ENCODE peak calls at places on chromosomes 4 and X, in four cellular contexts. B is IMR-90, E is endodermal cell, R is esophagus squamous epithelium. A is an unnamed sample. For H3K4me1, the result is how much of the 10 kb centered on the place peaks cover.

GRCh38 chr4:76090241-76090691 is 15.8 kb downstream of the ART3 start:
- DNase-seq in B (peak), E (no peak), R (no peak), A (no peak)

GRCh38 chr4:54553001-54553400 is 104.8 kb upstream of the KIT start:
- DNase-seq in B (peak), E (no peak), R (no peak), A (no peak)

GRCh38 chr4:72767903-72768817 is 199.1 kb upstream of the ADAMTS3 start:
- DNase-seq in B (peak), E (no peak), R (no peak), A (no peak)

GRCh38 chrX:69125094-69125493 is 40.2 kb downstream of the PJA1 start:
- DNase-seq in B (no peak), E (no peak), R (no peak), A (no peak)

GRCh38 chr4:106149026-106149425 is 167.0 kb downstream of the TBCK start:
- DNase-seq in B (no peak), E (no peak), R (no peak), A (no peak)

GRCh38 chrX:107704181-107704580 is 71.4 kb downstream of the TSC22D3 start:
- DNase-seq in B (no peak), E (peak), R (no peak), A (no peak)

GRCh38 chr4:98568896-98569663 is 89.3 kb downstream of the TSPAN5 start:
- DNase-seq in B (no peak), E (no peak), R (no peak), A (no peak)

GRCh38 chr4:164056426-164057142 is 562.1 kb downstream of the TMA16 start:
- DNase-seq in B (no peak), E (no peak), R (no peak), A (no peak)

GRCh38 chr4:109557433-109557832 is 2.6 kb upstream of the MCUB start:
- DNase-seq in B (no peak), E (no peak), R (no peak), A (no peak)

GRCh38 chr4:140448830-140449229 is 21.4 kb upstream of the CLGN start:
- DNase-seq in B (no peak), E (no peak), R (no peak), A (no peak)

GRCh38 chr4:2256781-2257191 is 5.1 kb downstream of the MXD4 start:
- DNase-seq in B (no peak), E (peak), R (no peak), A (no peak)
- H3K4me1 ChIP-seq in B (under half), E (under half), R (half or more), A (under half)

GRCh38 chr4:78065514-78066192 is 8.5 kb downstream of the FRAS1 start:
- DNase-seq in B (no peak), E (no peak), R (no peak), A (no peak)

GRCh38 chr4:78058591-78059523 is 1.7 kb downstream of the FRAS1 start:
- DNase-seq in B (no peak), E (peak), R (no peak), A (no peak)

GRCh38 chr4:78059938-78060337 is 2.8 kb downstream of the FRAS1 start:
- DNase-seq in B (no peak), E (no peak), R (no peak), A (no peak)

GRCh38 chr4:78059524-78059889 is 2.4 kb downstream of the FRAS1 start:
- DNase-seq in B (peak), E (peak), R (no peak), A (no peak)

GRCh38 chr4:78061939-78062603 is 4.9 kb downstream of the FRAS1 start:
- DNase-seq in B (no peak), E (no peak), R (no peak), A (no peak)
- H3K4me1 ChIP-seq in B (under half), E (under half), R (under half), A (under half)

DNA sequence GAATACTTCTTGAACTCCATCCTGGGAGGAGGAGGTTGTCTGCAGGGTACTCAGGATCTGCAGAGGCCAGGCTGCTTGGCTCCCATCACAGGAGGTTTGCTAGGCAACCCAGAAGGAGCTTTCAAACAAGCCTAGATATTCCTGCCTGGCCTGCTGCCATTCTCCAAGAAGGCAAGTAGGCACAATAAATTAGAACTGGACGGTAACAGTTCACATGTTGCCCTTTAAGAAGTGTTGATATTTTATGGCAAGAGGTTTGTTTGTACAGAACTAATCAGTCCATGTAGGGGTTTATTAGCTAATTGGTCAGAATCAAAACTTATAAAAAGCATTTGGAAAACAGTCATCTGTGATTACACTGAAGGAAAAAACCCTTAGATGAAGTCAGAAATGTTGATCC is 39.3 kb downstream of the SYNPO2 start:
- DNase-seq in B (no peak), E (no peak), R (no peak), A (no peak)
- H3K4me1 ChIP-seq in B (under half), E (under half), R (under half), A (under half)

GRCh38 chr4:15688056-15688455 is 6.4 kb downstream of the FAM200B start:
- DNase-seq in B (no peak), E (no peak), R (no peak), A (no peak)

GRCh38 chr4:15694431-15694830 is 8.4 kb upstream of the BST1 start:
- DNase-seq in B (no peak), E (no peak), R (no peak), A (no peak)

GRCh38 chr4:15689540-15689939 is 7.9 kb downstream of the FAM200B start:
- DNase-seq in B (peak), E (no peak), R (no peak), A (no peak)

GRCh38 chr4:15691346-15692140 is 9.9 kb downstream of the FAM200B start:
- DNase-seq in B (peak), E (no peak), R (no peak), A (no peak)

GRCh38 chr4:15690020-15690809 is 8.6 kb downstream of the FAM200B start:
- DNase-seq in B (peak), E (peak), R (no peak), A (no peak)
- H3K4me1 ChIP-seq in B (under half), E (under half), R (under half), A (under half)

GRCh38 chr4:6984611-6985115 is 58.5 kb upstream of the TADA2B start:
- DNase-seq in B (no peak), E (no peak), R (no peak), A (no peak)
- H3K4me1 ChIP-seq in B (under half), E (under half), R (under half), A (under half)